ENCODE peak calls at places on chromosomes 11 and 22, in eight cellular contexts. D, M, J, B, Z, X, G and E are unnamed samples.

GRCh38 chr22:29988719-29989118 is 91.5 kb upstream of the HORMAD2 start:
- DNase-seq in X (no peak), G (no peak), Z (no peak), B (no peak), M (no peak), D (no peak), J (no peak), E (no peak)

GRCh38 chr11:27193434-27194225 is 153.0 kb downstream of the BBOX1 start:
- DNase-seq in X (no peak), D (no peak), J (no peak), G (no peak), Z (no peak), B (no peak), M (no peak), E (no peak)

GRCh38 chr11:16607675-16608644 is 130.5 kb upstream of the C11orf58 start:
- DNase-seq in B (peak; percentile 39), D (peak; percentile 95), M (peak; percentile 21), J (peak; percentile 90), X (peak; percentile 88), G (peak; percentile 77), Z (no peak), E (peak; percentile 87)

GRCh38 chr11:61999141-61999975 is 31.9 kb upstream of the FTH1 start:
- DNase-seq in M (no peak), J (no peak), G (no peak), Z (no peak), B (no peak), X (peak; percentile 12), D (no peak), E (no peak)

GRCh38 chr11:133228406-133229330 is 303.6 kb downstream of the OPCML start:
- DNase-seq in X (no peak), Z (no peak), J (no peak), G (no peak), M (no peak), D (peak; percentile 75), B (peak; percentile 20), E (no peak)

GRCh38 chr11:19279455-19279854 is 38.7 kb upstream of the E2F8 start:
- DNase-seq in G (no peak), J (no peak), Z (no peak), X (no peak), M (no peak), B (no peak), D (peak; percentile 87), E (no peak)

GRCh38 chr11:25927391-25927790 is 404.5 kb upstream of the ANO3 start:
- DNase-seq in B (no peak), Z (no peak), J (no peak), D (peak; percentile 22), X (no peak), M (no peak), G (no peak), E (no peak)

GRCh38 chr22:30823015-30823370 is 128.3 kb downstream of the OSBP2 start:
- DNase-seq in G (no peak), X (peak; percentile 23), Z (no peak), J (peak; percentile 36), M (no peak), D (peak; percentile 38), B (no peak), E (no peak)

GRCh38 chr11:123145661-123146060 is 49.4 kb downstream of the CLMP start:
- DNase-seq in M (no peak), X (no peak), B (no peak), D (peak; percentile 71), Z (no peak), G (no peak), J (no peak), E (no peak)

GRCh38 chr11:70650075-70650909 is 252.0 kb downstream of the CTTN start:
- DNase-seq in M (peak; percentile 30), G (no peak), J (peak; percentile 71), Z (no peak), B (peak; percentile 38), X (peak; percentile 61), D (peak; percentile 83), E (no peak)

GRCh38 chr11:119934866-119935265 is 203.0 kb downstream of the TRIM29 start:
- DNase-seq in M (no peak), D (no peak), Z (no peak), X (no peak), G (no peak), B (no peak), J (no peak), E (no peak)

GRCh38 chr11:12950681-12951080 is 58.4 kb upstream of the RASSF10 start:
- DNase-seq in X (no peak), Z (no peak), D (peak; percentile 37), B (no peak), G (no peak), M (no peak), J (no peak), E (no peak)

GRCh38 chr22:35102663-35103062 is 36.7 kb downstream of the ISX start:
- DNase-seq in G (no peak), B (peak; percentile 71), M (no peak), J (no peak), X (no peak), Z (no peak), D (peak; percentile 90), E (no peak)

GRCh38 chr22:32826537-32826936 is 25.0 kb downstream of the TIMP3 start:
- DNase-seq in M (no peak), G (peak; percentile 49), B (no peak), Z (no peak), X (peak; percentile 53), J (no peak), D (no peak), E (no peak)
- H3K4me1 ChIP-seq in M (peaks cover 4% of the 10 kb centered on the region), G (peaks cover 76% of the 10 kb centered on the region), B (peaks cover 36% of the 10 kb centered on the region), Z (no peaks in the 10 kb centered on the region), X (peaks cover 18% of the 10 kb centered on the region), J (no peaks in the 10 kb centered on the region), D (peaks cover 2% of the 10 kb centered on the region), E (no peaks in the 10 kb centered on the region)

GRCh38 chr22:23583153-23583552 is 3.1 kb upstream of the IGLL1 start:
- DNase-seq in D (no peak), X (no peak), Z (no peak), G (no peak), J (no peak), B (no peak), M (no peak), E (no peak)

GRCh38 chr22:23579280-23579679 is 810 bp downstream of the IGLL1 start:
- DNase-seq in M (no peak), B (no peak), G (no peak), D (no peak), X (no peak), J (no peak), Z (no peak), E (no peak)

GRCh38 chr22:23579870-23580585 is at the start of gene IGLL1:
- DNase-seq in M (no peak), J (no peak), X (no peak), B (no peak), Z (no peak), G (no peak), D (no peak), E (no peak)

GRCh38 chr22:23580586-23581251 is 629 bp upstream of the IGLL1 start:
- DNase-seq in D (no peak), B (no peak), X (no peak), M (no peak), Z (no peak), G (no peak), J (no peak), E (no peak)

GRCh38 chr22:23581252-23581634 is 1.2 kb upstream of the IGLL1 start:
- DNase-seq in X (no peak), Z (no peak), J (no peak), B (no peak), D (no peak), G (no peak), M (no peak), E (no peak)
- H3K27ac ChIP-seq in X (no peak overlapping the region), Z (no peak overlapping the region), J (no peak overlapping the region), B (no peak overlapping the region), D (no peak overlapping the region), G (no peak overlapping the region), M (no peak overlapping the region), E (no peak overlapping the region)

GRCh38 chr22:17990167-17990566 is 34.2 kb downstream of the MICAL3 start:
- DNase-seq in G (no peak), J (no peak), D (no peak), X (no peak), Z (no peak), B (no peak), M (no peak), E (no peak)

GRCh38 chr22:17990942-17991341 is 33.4 kb downstream of the MICAL3 start:
- DNase-seq in X (no peak), Z (no peak), G (peak; percentile 32), D (no peak), J (no peak), M (no peak), B (no peak), E (no peak)

GRCh38 chr22:17997456-17997855 is 26.9 kb downstream of the MICAL3 start:
- DNase-seq in G (peak; percentile 52), X (no peak), M (no peak), D (no peak), J (peak; percentile 67), B (no peak), Z (no peak), E (no peak)

GRCh38 chr22:17998913-17999312 is 25.4 kb downstream of the MICAL3 start:
- DNase-seq in M (no peak), B (no peak), J (no peak), Z (no peak), G (peak; percentile 28), X (no peak), D (no peak), E (no peak)

DNA sequence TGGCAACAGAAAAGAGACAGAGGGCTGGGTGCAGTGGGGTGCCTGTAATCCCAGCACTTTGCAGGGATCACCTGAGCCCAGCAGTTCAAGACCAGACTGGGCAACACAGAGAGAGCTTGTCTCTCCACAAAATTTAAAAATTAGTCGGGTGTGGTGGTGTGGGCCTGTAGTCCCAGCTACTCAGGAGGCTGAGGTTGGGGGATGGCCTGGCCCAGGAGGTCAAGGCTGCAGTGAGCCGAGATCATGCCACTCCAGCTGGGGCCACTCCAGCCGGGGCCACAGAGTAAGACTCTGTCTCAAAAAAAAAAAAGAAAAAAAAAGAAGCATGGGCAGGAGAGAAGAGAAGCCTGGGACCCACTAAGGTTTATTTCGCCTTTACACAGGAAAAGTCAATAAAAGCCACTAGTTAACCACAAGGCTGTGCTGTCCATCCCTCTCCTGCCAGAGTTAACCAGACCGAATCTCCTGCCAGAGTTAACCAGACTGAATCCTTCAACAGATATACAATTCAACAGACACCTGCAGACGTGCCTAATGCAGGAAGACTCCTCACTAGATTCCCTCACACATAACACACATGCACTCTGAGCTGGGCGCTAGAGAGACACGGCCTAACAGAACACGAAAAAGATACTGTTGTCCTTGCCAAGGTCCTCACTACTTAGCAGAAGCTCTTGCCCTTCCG is 29.8 kb downstream of the MICAL3 start:
- DNase-seq in D (no peak), B (no peak), J (no peak), X (no peak), M (no peak), Z (no peak), G (peak; percentile 14), E (no peak)
- H3K4me1 ChIP-seq in D (no peaks in the 10 kb centered on the region), B (peaks cover 46% of the 10 kb centered on the region), J (peaks cover 31% of the 10 kb centered on the region), X (peaks cover 22% of the 10 kb centered on the region), M (no peaks in the 10 kb centered on the region), Z (peaks cover 13% of the 10 kb centered on the region), G (peaks cover 50% of the 10 kb centered on the region), E (peaks cover 56% of the 10 kb centered on the region)

DNA sequence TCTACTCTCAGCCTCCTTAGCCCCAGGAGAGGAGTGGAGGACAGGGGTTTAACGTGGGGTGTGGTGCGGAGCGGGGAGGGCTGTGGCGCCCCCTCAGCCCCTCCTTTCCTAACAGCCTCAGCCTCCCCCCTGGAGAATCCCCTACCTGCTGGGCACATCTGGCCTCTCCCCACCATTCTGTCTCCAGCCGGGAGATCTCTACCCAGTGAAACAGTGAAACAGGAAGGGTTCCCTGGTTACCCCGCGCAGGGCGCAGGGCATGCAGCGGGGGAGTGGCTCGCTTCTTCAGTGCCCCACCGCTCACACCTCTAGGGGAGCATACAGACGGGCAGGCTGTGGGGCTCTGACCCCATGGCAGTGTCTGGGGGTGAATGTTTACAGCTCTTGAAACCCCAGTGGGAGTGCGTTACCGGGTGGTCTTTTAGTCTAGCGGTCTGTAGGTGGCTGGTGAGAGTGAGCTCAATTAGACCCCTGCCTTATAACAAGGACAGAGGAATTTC is 54.7 kb upstream of the CCDC188 start:
- DNase-seq in X (no peak), J (no peak), M (no peak), G (no peak), Z (no peak), D (no peak), B (no peak), E (no peak)
- H3K27ac ChIP-seq in X (no peak overlapping the region), J (peak overlapping the region; percentile 16), M (no peak overlapping the region), G (peak overlapping the region; percentile 54), Z (peak overlapping the region; percentile 89), D (no peak overlapping the region), B (peak overlapping the region; percentile 67), E (peak overlapping the region; percentile 70)